ENCODE peak calls at places on chromosomes 13 and 19, in four cellular contexts. O, I, L and A are unnamed samples.

GRCh38 chr13:88461272-88462009 is 790.3 kb downstream of the SLITRK5 start:
- DNase-seq in I (no peak), O (no peak), L (no peak), A (no peak)

GRCh38 chr19:39643591-39643990 is 12.1 kb upstream of the LGALS16 start:
- DNase-seq in I (no peak), O (no peak), L (no peak), A (no peak)

GRCh38 chr19:57850553-57851017 is 926 bp downstream of the ZNF587 start:
- DNase-seq in I (no peak), O (no peak), L (peak), A (peak)

GRCh38 chr13:91347996-91348905 is 764 bp downstream of the MIR17HG start:
- DNase-seq in L (peak), O (no peak), I (peak), A (peak)

GRCh38 chr19:422213-422916 is 13.4 kb upstream of the C2CD4C start:
- DNase-seq in O (no peak), I (no peak), L (no peak), A (no peak)

GRCh38 chr19:1268392-1269064 is 604 bp upstream of the CIRBP start:
- DNase-seq in L (no peak), I (no peak), O (no peak), A (no peak)

GRCh38 chr19:31058676-31059075 is 290.6 kb downstream of the TSHZ3 start:
- DNase-seq in L (no peak), I (no peak), O (no peak), A (no peak)

GRCh38 chr13:48561461-48562224 is 28.8 kb upstream of the RCBTB2 start:
- DNase-seq in L (no peak), I (no peak), O (no peak), A (no peak)

GRCh38 chr19:49890349-49891311 is 6.1 kb downstream of the IL4I1 start:
- DNase-seq in L (no peak), O (no peak), I (peak), A (no peak)

GRCh38 chr19:34165295-34165738 is 7.0 kb upstream of the LSM14A start:
- DNase-seq in O (no peak), I (no peak), L (no peak), A (no peak)

GRCh38 chr13:22154041-22154440 is 483.2 kb downstream of the FGF9 start:
- DNase-seq in I (no peak), L (no peak), O (no peak), A (no peak)

GRCh38 chr19:43591904-43592772 is 3.8 kb downstream of the IRGQ start:
- DNase-seq in L (no peak), I (no peak), O (no peak), A (no peak)

GRCh38 chr13:112066624-112067004 is 335 bp upstream of the SOX1 start:
- DNase-seq in L (peak), O (no peak), I (peak), A (peak)

GRCh38 chr13:113735750-113736149 is 23.3 kb upstream of the TMEM255B start:
- DNase-seq in I (no peak), O (no peak), L (no peak), A (no peak)

GRCh38 chr19:29702161-29702957 is 12.7 kb downstream of the C19orf12 start:
- DNase-seq in I (no peak), L (no peak), O (no peak), A (no peak)

GRCh38 chr19:54248016-54248601 is 5.5 kb upstream of the LILRA6 start:
- DNase-seq in I (no peak), L (peak), O (no peak), A (peak)

GRCh38 chr13:73417012-73417615 is 358.3 kb downstream of the KLF5 start:
- DNase-seq in O (peak), L (peak), I (no peak), A (no peak)

GRCh38 chr19:5022066-5022860 is 53.4 kb downstream of the KDM4B start:
- DNase-seq in L (no peak), I (no peak), O (no peak), A (no peak)

GRCh38 chr19:17504030-17504429 is 7.4 kb upstream of the PGLS start:
- DNase-seq in L (peak), O (no peak), I (no peak), A (no peak)

GRCh38 chr13:36293497-36293896 is 4.1 kb downstream of the CCDC169 start:
- DNase-seq in I (no peak), L (no peak), O (no peak), A (no peak)

GRCh38 chr19:30167976-30168635 is 204.1 kb upstream of the ZNF536 start:
- DNase-seq in I (no peak), L (no peak), O (no peak), A (no peak)

GRCh38 chr13:109666656-109667448 is 119.5 kb downstream of the IRS2 start:
- DNase-seq in L (peak), I (no peak), O (no peak), A (peak)

GRCh38 chr19:9009935-9010651 is at the start of gene MUC16:
- DNase-seq in I (no peak), L (no peak), O (no peak), A (no peak)

GRCh38 chr13:31807090-31807541 is 67.8 kb downstream of the RXFP2 start:
- DNase-seq in O (no peak), L (peak), I (peak), A (peak)

GRCh38 chr13:46341112-46341711 is 45.8 kb downstream of the RUBCNL start:
- DNase-seq in O (peak), I (no peak), L (peak), A (peak)

GRCh38 chr19:48330012-48330681 is 4.8 kb downstream of the EMP3 start:
- DNase-seq in I (peak), O (peak), L (peak), A (no peak)

GRCh38 chr13:48642061-48642460 is 11.7 kb upstream of the CYSLTR2 start:
- DNase-seq in O (no peak), I (no peak), L (no peak), A (no peak)

GRCh38 chr13:89827552-89827951 is 1519.9 kb upstream of the MIR17HG start:
- DNase-seq in O (no peak), I (no peak), L (no peak), A (no peak)

GRCh38 chr19:29685326-29685725 is 20.1 kb downstream of the PLEKHF1 start:
- DNase-seq in I (no peak), L (no peak), O (no peak), A (no peak)

GRCh38 chr13:67466569-67466968 is 236.4 kb upstream of the PCDH9 start:
- DNase-seq in O (no peak), L (no peak), I (no peak), A (no peak)

GRCh38 chr13:30429721-30430694 is 7.7 kb downstream of the UBE2L5 start:
- DNase-seq in O (no peak), I (no peak), L (peak), A (peak)

GRCh38 chr19:54390942-54391577 is 24.2 kb upstream of the TTYH1 start:
- DNase-seq in O (peak), I (peak), L (peak), A (peak)

GRCh38 chr19:18292810-18293641 is 11.6 kb upstream of the JUND start:
- DNase-seq in L (peak), O (peak), I (no peak), A (peak)

GRCh38 chr13:42964681-42965305 is 27.2 kb downstream of the EPSTI1 start:
- DNase-seq in O (no peak), L (no peak), I (no peak), A (no peak)

GRCh38 chr13:92355213-92355612 is 871.4 kb upstream of the GPC6 start:
- DNase-seq in O (no peak), I (no peak), L (peak), A (peak)

GRCh38 chr13:110925023-110925608 is 10.2 kb upstream of the ANKRD10 start:
- DNase-seq in O (no peak), L (no peak), I (no peak), A (peak)

GRCh38 chr13:98450495-98451167 is 126.3 kb downstream of the STK24 start:
- DNase-seq in O (no peak), L (no peak), I (no peak), A (no peak)